ENCODE peak calls at places on chromosomes 12 and 14, in seven cellular contexts. M is HCEC 1CT; C is astrocyte of the spinal cord; Q is HTR-8/SVneo; K is stimulated activated CD8-positive, alpha-beta memory T cell treated with anti-CD3 and anti-CD28 coated beads, Interleukin-7, amount 100 ng/mL, for 24 hours; I is stimulated activated CD4-positive, alpha-beta T cell treated with anti-CD3 and anti-CD28 coated beads, Interleukin-15, amount 100 ng/mL, for 1 hour; V is right lobe of liver. U is an unnamed sample.

GRCh38 chr14:88426271-88426670 is 40.8 kb downstream of the SPATA7 start:
- DNase-seq in M (peak; percentile 84), C (peak; percentile 58), Q (no peak), K (no peak), I (no peak), V (peak; percentile 31), U (peak; percentile 36)

GRCh38 chr14:99749763-99750715 is 43.2 kb upstream of the EML1 start:
- DNase-seq in M (no peak), C (no peak), Q (no peak), K (no peak), I (no peak), V (no peak), U (no peak)

GRCh38 chr12:76523408-76523807 is 36.2 kb downstream of the OSBPL8 start:
- DNase-seq in M (no peak), C (no peak), Q (no peak), K (no peak), I (no peak), V (no peak), U (no peak)

GRCh38 chr12:96880220-96880619 is 26.8 kb upstream of the NEDD1 start:
- DNase-seq in M (no peak), C (no peak), Q (no peak), K (no peak), I (no peak), V (no peak), U (peak; percentile 67)

GRCh38 chr14:51938137-51938536 is 51.2 kb upstream of the RTRAF start:
- DNase-seq in M (no peak), C (no peak), Q (no peak), K (no peak), I (no peak), V (no peak), U (no peak)

GRCh38 chr12:59650594-59651229 is 54.9 kb downstream of the SLC16A7 start:
- DNase-seq in M (peak; percentile 20), C (peak; percentile 52), Q (no peak), K (no peak), I (no peak), V (no peak), U (no peak)

GRCh38 chr12:95114766-95115450 is 41.5 kb upstream of the NR2C1 start:
- DNase-seq in M (peak; percentile 40), C (no peak), Q (no peak), K (no peak), I (no peak), V (no peak), U (no peak)

GRCh38 chr14:61517861-61518802 is 177.2 kb upstream of the HIF1A start:
- DNase-seq in M (no peak), C (no peak), Q (no peak), K (no peak), I (no peak), V (peak; percentile 85), U (no peak)

GRCh38 chr14:100677152-100677924 is 49.4 kb upstream of the DLK1 start:
- DNase-seq in M (no peak), C (no peak), Q (no peak), K (no peak), I (no peak), V (no peak), U (no peak)

GRCh38 chr14:88868558-88869159 is 44.2 kb downstream of the TTC8 start:
- DNase-seq in M (peak; percentile 12), C (peak; percentile 21), Q (no peak), K (no peak), I (no peak), V (no peak), U (peak; percentile 20)

GRCh38 chr14:95468416-95469133 is 47.9 kb downstream of the SYNE3 start:
- DNase-seq in M (no peak), C (no peak), Q (no peak), K (no peak), I (no peak), V (no peak), U (no peak)

GRCh38 chr14:99261916-99262787 is 9.8 kb downstream of the BCL11B start:
- DNase-seq in M (no peak), C (no peak), Q (no peak), K (no peak), I (no peak), V (no peak), U (no peak)

GRCh38 chr12:111137968-111138367 is 217.6 kb upstream of the MYL2 start:
- DNase-seq in M (no peak), C (no peak), Q (no peak), K (no peak), I (no peak), V (no peak), U (no peak)

GRCh38 chr14:21026988-21027315 is 2.1 kb upstream of the NDRG2 start:
- DNase-seq in M (no peak), C (no peak), Q (no peak), K (no peak), I (no peak), V (no peak), U (no peak)

GRCh38 chr14:104144911-104145825 is 6.8 kb downstream of the KIF26A start:
- DNase-seq in M (no peak), C (no peak), Q (no peak), K (no peak), I (no peak), V (no peak), U (no peak)

GRCh38 chr14:51129130-51129529 is 34.2 kb upstream of the TRIM9 start:
- DNase-seq in M (no peak), C (no peak), Q (peak; percentile 6), K (no peak), I (no peak), V (no peak), U (no peak)